ENCODE peak calls at places on chromosomes 11 and 22, in four cellular contexts. One of them, this sample, is unnamed.
A peak's percentile ranks its signal among the peaks of the same experiment; 100 is the strongest.

GRCh38 chr11:131687291-131688055 is 317.1 kb downstream of the NTM start:
- DNase-seq in cardiac muscle cell: no peak
- DNase-seq in lower lobe of right lung: no peak
- DNase-seq in mammary epithelial cell: no peak
- DNase-seq in this sample: no peak

GRCh38 chr11:123302751-123303195 is 107.7 kb upstream of the CLMP start:
- DNase-seq in mammary epithelial cell: peak; percentile 8
- DNase-seq in lower lobe of right lung: no peak
- DNase-seq in cardiac muscle cell: peak; percentile 56
- DNase-seq in this sample: no peak

GRCh38 chr11:44728491-44728910 is 1.7 kb downstream of the TSPAN18 start:
- DNase-seq in lower lobe of right lung: no peak
- DNase-seq in mammary epithelial cell: no peak
- DNase-seq in cardiac muscle cell: no peak
- DNase-seq in this sample: no peak

GRCh38 chr11:30113326-30113873 is 96.6 kb upstream of the KCNA4 start:
- DNase-seq in lower lobe of right lung: no peak
- DNase-seq in mammary epithelial cell: no peak
- DNase-seq in cardiac muscle cell: no peak
- DNase-seq in this sample: no peak

GRCh38 chr11:89491141-89491690 is at the start of gene NOX4:
- DNase-seq in cardiac muscle cell: peak; percentile 73
- DNase-seq in mammary epithelial cell: no peak
- DNase-seq in lower lobe of right lung: peak; percentile 50
- DNase-seq in this sample: peak; percentile 22

GRCh38 chr11:2580061-2580421 is 119.8 kb downstream of the KCNQ1OT1 start:
- DNase-seq in cardiac muscle cell: no peak
- DNase-seq in lower lobe of right lung: peak; percentile 19
- DNase-seq in mammary epithelial cell: no peak
- DNase-seq in this sample: no peak

GRCh38 chr11:123587559-123587958 is 66.9 kb downstream of the SCN3B start:
- DNase-seq in cardiac muscle cell: no peak
- DNase-seq in lower lobe of right lung: no peak
- DNase-seq in mammary epithelial cell: no peak
- DNase-seq in this sample: no peak

GRCh38 chr11:108931168-108931567 is 266.3 kb downstream of the DDX10 start:
- DNase-seq in lower lobe of right lung: no peak
- DNase-seq in mammary epithelial cell: no peak
- DNase-seq in cardiac muscle cell: no peak
- DNase-seq in this sample: no peak

GRCh38 chr22:36469094-36469710 is 12.2 kb downstream of the TXN2 start:
- DNase-seq in cardiac muscle cell: no peak
- DNase-seq in mammary epithelial cell: no peak
- DNase-seq in lower lobe of right lung: no peak
- DNase-seq in this sample: no peak

GRCh38 chr22:39179841-39180335 is 27.4 kb upstream of the CBX7 start:
- DNase-seq in cardiac muscle cell: no peak
- DNase-seq in lower lobe of right lung: no peak
- DNase-seq in mammary epithelial cell: no peak
- DNase-seq in this sample: no peak

GRCh38 chr11:69232821-69233760 is 60.9 kb upstream of the MYEOV start:
- DNase-seq in cardiac muscle cell: no peak
- DNase-seq in lower lobe of right lung: no peak
- DNase-seq in mammary epithelial cell: no peak
- DNase-seq in this sample: peak; percentile 2
- H3K4me1 ChIP-seq in cardiac muscle cell: no peaks in the 10 kb centered on the region
- H3K4me1 ChIP-seq in lower lobe of right lung: no peaks in the 10 kb centered on the region
- H3K4me1 ChIP-seq in mammary epithelial cell: no peaks in the 10 kb centered on the region
- H3K4me1 ChIP-seq in this sample: no peaks in the 10 kb centered on the region

GRCh38 chr11:34727228-34727737 is 106.4 kb downstream of the EHF start:
- DNase-seq in mammary epithelial cell: no peak
- DNase-seq in lower lobe of right lung: no peak
- DNase-seq in cardiac muscle cell: no peak
- DNase-seq in this sample: no peak
- H3K4me1 ChIP-seq in mammary epithelial cell: no peaks in the 10 kb centered on the region
- H3K4me1 ChIP-seq in lower lobe of right lung: no peaks in the 10 kb centered on the region
- H3K4me1 ChIP-seq in cardiac muscle cell: peaks cover under 1% of the 10 kb centered on the region
- H3K4me1 ChIP-seq in this sample: no peaks in the 10 kb centered on the region

GRCh38 chr11:93517041-93517440 is 26.1 kb downstream of the SMCO4 start:
- DNase-seq in cardiac muscle cell: no peak
- DNase-seq in lower lobe of right lung: no peak
- DNase-seq in mammary epithelial cell: no peak
- DNase-seq in this sample: no peak
- H3K4me1 ChIP-seq in cardiac muscle cell: peaks cover 30% of the 10 kb centered on the region
- H3K4me1 ChIP-seq in lower lobe of right lung: peaks cover 11% of the 10 kb centered on the region
- H3K4me1 ChIP-seq in mammary epithelial cell: no peaks in the 10 kb centered on the region
- H3K4me1 ChIP-seq in this sample: peaks cover 32% of the 10 kb centered on the region

DNA sequence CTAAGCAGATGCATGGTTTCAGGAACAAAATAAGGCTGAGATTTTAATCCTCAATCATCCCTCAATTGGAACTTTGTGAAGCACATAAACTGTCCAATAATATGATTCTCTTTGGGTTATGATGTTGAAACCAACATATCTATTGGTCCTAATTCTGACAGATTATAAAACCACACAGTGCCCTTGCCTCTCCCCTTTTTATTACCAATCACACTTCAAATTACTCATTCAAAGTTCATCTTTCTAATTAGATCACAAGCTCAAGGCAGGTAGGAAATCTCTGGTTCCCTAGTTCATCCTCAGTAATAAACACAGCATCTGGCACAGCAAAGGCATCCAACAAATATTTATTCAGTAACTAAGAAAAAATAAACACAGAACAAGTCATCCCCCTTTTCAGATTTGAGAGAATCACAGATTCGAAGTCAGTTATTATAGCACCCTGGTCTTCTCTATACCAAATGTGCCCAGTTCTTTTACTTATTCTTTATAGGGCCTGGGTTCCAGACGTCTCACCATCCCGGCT is 611.6 kb downstream of the INSC start:
- DNase-seq in cardiac muscle cell: no peak
- DNase-seq in lower lobe of right lung: no peak
- DNase-seq in mammary epithelial cell: no peak
- DNase-seq in this sample: no peak
- H3K4me1 ChIP-seq in cardiac muscle cell: no peaks in the 10 kb centered on the region
- H3K4me1 ChIP-seq in lower lobe of right lung: no peaks in the 10 kb centered on the region
- H3K4me1 ChIP-seq in mammary epithelial cell: no peaks in the 10 kb centered on the region
- H3K4me1 ChIP-seq in this sample: no peaks in the 10 kb centered on the region

GRCh38 chr11:111440416-111441205 is 61.5 kb upstream of the POU2AF1 start:
- DNase-seq in lower lobe of right lung: no peak
- DNase-seq in cardiac muscle cell: no peak
- DNase-seq in mammary epithelial cell: no peak
- DNase-seq in this sample: peak; percentile 91

GRCh38 chr11:111443640-111444039 is 64.6 kb upstream of the POU2AF1 start:
- DNase-seq in cardiac muscle cell: no peak
- DNase-seq in lower lobe of right lung: no peak
- DNase-seq in mammary epithelial cell: no peak
- DNase-seq in this sample: no peak

GRCh38 chr11:111441443-111441842 is 62.4 kb upstream of the POU2AF1 start:
- DNase-seq in lower lobe of right lung: no peak
- DNase-seq in cardiac muscle cell: peak; percentile 16
- DNase-seq in mammary epithelial cell: peak; percentile 46
- DNase-seq in this sample: no peak

GRCh38 chr11:111444040-111444439 is 65.0 kb upstream of the POU2AF1 start:
- DNase-seq in mammary epithelial cell: no peak
- DNase-seq in lower lobe of right lung: no peak
- DNase-seq in cardiac muscle cell: no peak
- DNase-seq in this sample: no peak

GRCh38 chr11:111443032-111443431 is 64.0 kb upstream of the POU2AF1 start:
- DNase-seq in mammary epithelial cell: no peak
- DNase-seq in lower lobe of right lung: no peak
- DNase-seq in cardiac muscle cell: no peak
- DNase-seq in this sample: no peak
- H3K4me1 ChIP-seq in mammary epithelial cell: no peaks in the 10 kb centered on the region
- H3K4me1 ChIP-seq in lower lobe of right lung: peaks cover 7% of the 10 kb centered on the region
- H3K4me1 ChIP-seq in cardiac muscle cell: no peaks in the 10 kb centered on the region
- H3K4me1 ChIP-seq in this sample: peaks cover 37% of the 10 kb centered on the region

GRCh38 chr11:11407065-11407737 is 54.2 kb upstream of the CSNK2A3 start:
- DNase-seq in cardiac muscle cell: no peak
- DNase-seq in lower lobe of right lung: no peak
- DNase-seq in mammary epithelial cell: no peak
- DNase-seq in this sample: no peak

GRCh38 chr11:11409916-11410315 is 56.9 kb upstream of the CSNK2A3 start:
- DNase-seq in cardiac muscle cell: no peak
- DNase-seq in lower lobe of right lung: no peak
- DNase-seq in mammary epithelial cell: no peak
- DNase-seq in this sample: no peak

GRCh38 chr11:11407738-11408084 is 54.7 kb upstream of the CSNK2A3 start:
- DNase-seq in cardiac muscle cell: no peak
- DNase-seq in mammary epithelial cell: no peak
- DNase-seq in lower lobe of right lung: no peak
- DNase-seq in this sample: no peak

GRCh38 chr11:11409224-11409623 is 56.2 kb upstream of the CSNK2A3 start:
- DNase-seq in lower lobe of right lung: no peak
- DNase-seq in mammary epithelial cell: no peak
- DNase-seq in cardiac muscle cell: no peak
- DNase-seq in this sample: no peak

DNA sequence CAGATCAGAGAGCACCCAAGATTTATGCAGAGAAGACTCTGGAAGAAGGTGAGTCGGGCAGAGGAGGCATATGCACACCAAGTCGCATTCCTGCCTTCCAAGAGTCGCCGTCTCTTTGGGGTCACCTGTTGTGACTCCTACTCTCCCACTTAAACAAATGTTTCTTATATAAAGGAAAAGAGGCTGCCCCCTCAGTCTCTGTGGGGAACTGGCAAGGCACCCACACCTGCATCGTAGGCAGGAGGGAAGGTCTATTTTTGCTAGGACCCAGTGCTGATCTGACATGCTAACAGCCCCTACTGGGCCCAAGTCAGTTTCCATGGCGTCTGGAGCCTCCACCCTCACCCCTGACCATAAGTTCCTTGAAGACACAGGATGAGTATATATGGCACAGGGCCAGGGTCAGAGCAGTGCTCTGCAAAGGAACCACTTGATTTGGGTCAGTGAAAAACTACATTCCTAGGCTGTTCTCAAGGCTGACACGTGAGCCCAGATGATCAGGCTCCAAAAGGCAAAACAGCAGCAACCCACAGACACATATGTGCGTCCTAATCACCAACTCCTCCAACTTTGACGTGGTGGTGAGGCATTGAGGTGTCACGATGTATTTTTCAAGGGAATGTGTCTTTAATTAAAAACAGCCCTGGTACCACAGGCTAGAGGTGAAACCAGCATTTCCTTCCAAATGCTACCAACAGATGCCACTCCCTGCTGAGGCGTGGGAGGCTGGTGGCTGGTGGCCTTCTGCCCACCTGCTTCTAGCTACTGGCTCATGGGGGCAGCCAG is 55.6 kb upstream of the CSNK2A3 start:
- DNase-seq in lower lobe of right lung: no peak
- DNase-seq in mammary epithelial cell: no peak
- DNase-seq in cardiac muscle cell: no peak
- DNase-seq in this sample: no peak
- H3K4me1 ChIP-seq in lower lobe of right lung: peaks cover 60% of the 10 kb centered on the region
- H3K4me1 ChIP-seq in mammary epithelial cell: peaks cover 20% of the 10 kb centered on the region
- H3K4me1 ChIP-seq in cardiac muscle cell: peaks cover 15% of the 10 kb centered on the region
- H3K4me1 ChIP-seq in this sample: no peaks in the 10 kb centered on the region

GRCh38 chr11:121590772-121591404 is 138.1 kb upstream of the SORL1-AS1 start:
- DNase-seq in mammary epithelial cell: no peak
- DNase-seq in lower lobe of right lung: no peak
- DNase-seq in cardiac muscle cell: no peak
- DNase-seq in this sample: no peak
- H3K4me1 ChIP-seq in mammary epithelial cell: peaks cover 10% of the 10 kb centered on the region
- H3K4me1 ChIP-seq in lower lobe of right lung: peaks cover 9% of the 10 kb centered on the region
- H3K4me1 ChIP-seq in cardiac muscle cell: no peaks in the 10 kb centered on the region
- H3K4me1 ChIP-seq in this sample: no peaks in the 10 kb centered on the region

This sample was measured in body of pancreas.